ENCODE peak calls at places on chromosomes 13 and 19, in five cellular contexts. Z is testis; V is hepatocyte; J is CD8-positive, alpha-beta T cell; W is heart left ventricle. N is an unnamed sample.

GRCh38 chr19:29836409-29836825 is 24.6 kb downstream of the CCNE1 start:
- DNase-seq in W (no peak), Z (no peak), J (no peak), V (no peak), N (no peak)

GRCh38 chr19:16447015-16447384 is 24.8 kb downstream of the EPS15L1 start:
- DNase-seq in W (peak; percentile 80), Z (peak; percentile 83), J (peak; percentile 43), V (peak; percentile 91), N (peak; percentile 91)

GRCh38 chr13:51230473-51231105 is 8.4 kb downstream of the FAM124A start:
- DNase-seq in J (no peak), W (peak; percentile 67), Z (peak; percentile 85), V (peak; percentile 41), N (peak; percentile 7)

GRCh38 chr13:105135852-105136251 is 1399.6 kb downstream of the EFNB2 start:
- DNase-seq in W (no peak), V (no peak), J (no peak), Z (no peak), N (no peak)

GRCh38 chr19:52190679-52191293 is 934 bp downstream of the PPP2R1A start:
- DNase-seq in Z (peak; percentile 44), J (no peak), V (no peak), W (peak; percentile 41), N (peak; percentile 10)

GRCh38 chr19:42113641-42114348 is 18.5 kb downstream of the POU2F2 start:
- DNase-seq in J (no peak), Z (no peak), W (no peak), V (peak; percentile 67), N (peak; percentile 96)

GRCh38 chr19:48560095-48560530 is 8.1 kb downstream of the SULT2B1 start:
- DNase-seq in J (no peak), V (no peak), Z (no peak), W (no peak), N (no peak)

GRCh38 chr19:10424011-10424637 is 3.8 kb downstream of the PDE4A start:
- DNase-seq in W (peak; percentile 79), V (peak; percentile 84), Z (peak; percentile 85), J (peak; percentile 68), N (peak; percentile 67)

GRCh38 chr19:7288977-7289376 is 5.2 kb downstream of the INSR start:
- DNase-seq in J (no peak), W (no peak), V (no peak), Z (no peak), N (no peak)

GRCh38 chr13:33017410-33017929 is 1.2 kb downstream of the KL start:
- DNase-seq in W (peak; percentile 55), J (peak; percentile 14), Z (peak; percentile 20), V (peak; percentile 63), N (no peak)

GRCh38 chr13:69950160-69950559 is 157.5 kb upstream of the ATXN8OS start:
- DNase-seq in Z (no peak), J (no peak), W (no peak), V (no peak), N (no peak)

GRCh38 chr13:45778897-45779296 is 72.7 kb downstream of the SIAH3 start:
- DNase-seq in J (no peak), V (no peak), W (no peak), Z (no peak), N (no peak)

GRCh38 chr13:113488283-113488682 is 2.2 kb downstream of the DCUN1D2 start:
- DNase-seq in V (no peak), Z (no peak), J (no peak), W (no peak), N (no peak)
- H3K27ac ChIP-seq in V (peak overlapping the region; percentile 96), Z (no peak overlapping the region), J (no peak overlapping the region), W (no peak overlapping the region), N (no peak overlapping the region)

DNA sequence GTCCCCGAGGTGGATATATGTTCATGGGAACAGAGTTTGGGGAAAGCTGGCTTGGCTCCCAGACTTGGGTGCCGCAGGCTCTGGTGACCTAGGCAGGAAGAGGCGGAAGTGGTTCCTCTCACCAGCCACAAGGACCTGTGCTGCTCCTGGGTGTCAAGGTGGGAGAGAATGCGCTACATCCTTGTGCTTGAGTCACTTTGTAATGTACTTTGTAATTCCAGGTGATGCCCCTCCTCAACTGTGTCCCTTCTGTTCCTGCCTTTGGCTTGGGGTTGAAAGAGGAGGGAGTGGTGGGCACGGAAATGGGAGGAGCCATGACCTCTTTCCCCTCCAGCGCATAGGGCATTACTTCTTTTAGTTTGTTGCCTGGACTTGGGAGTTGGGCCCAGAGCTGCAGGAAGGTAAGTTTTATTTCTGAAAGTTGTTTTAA is 10.9 kb downstream of the GARRE1 start:
- DNase-seq in W (peak; percentile 37), V (no peak), J (no peak), Z (no peak), N (no peak)
- H3K27ac ChIP-seq in W (peak overlapping the region; percentile 44), V (no peak overlapping the region), J (no peak overlapping the region), Z (no peak overlapping the region), N (no peak overlapping the region)

DNA sequence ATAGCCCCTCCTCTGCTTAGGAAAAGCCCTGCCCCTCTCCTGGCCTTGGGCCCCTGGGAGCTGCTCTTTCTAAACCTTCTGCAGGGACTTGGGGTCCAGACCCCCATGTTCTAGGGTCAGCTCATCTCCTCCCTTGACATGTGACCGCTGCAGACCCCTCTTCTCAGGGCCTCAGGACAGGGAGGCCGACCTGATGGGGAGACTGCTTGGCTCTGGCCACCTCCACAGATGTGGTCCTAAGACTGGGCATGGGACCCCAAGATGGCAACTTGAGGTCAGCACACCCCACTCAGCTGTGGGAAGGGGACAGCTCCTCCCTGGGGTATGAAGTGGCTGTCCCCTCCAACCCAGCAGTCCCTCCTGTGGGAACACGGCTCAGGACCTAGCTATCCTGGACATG is 3.9 kb upstream of the SIX5 start:
- DNase-seq in J (no peak), Z (no peak), V (no peak), W (no peak), N (no peak)
- H3K27ac ChIP-seq in J (no peak overlapping the region), Z (no peak overlapping the region), V (no peak overlapping the region), W (no peak overlapping the region), N (no peak overlapping the region)

GRCh38 chr19:44776402-44777096 is 1.1 kb upstream of the CBLC start:
- DNase-seq in Z (no peak), V (peak; percentile 80), J (no peak), W (no peak), N (no peak)
- H3K27ac ChIP-seq in Z (no peak overlapping the region), V (peak overlapping the region; percentile 96), J (no peak overlapping the region), W (no peak overlapping the region), N (no peak overlapping the region)

GRCh38 chr19:35307990-35308389 is 16.0 kb downstream of the MAG start:
- DNase-seq in J (no peak), Z (peak; percentile 31), W (no peak), V (no peak), N (no peak)

GRCh38 chr19:35311901-35312665 is 16.9 kb upstream of the CD22 start:
- DNase-seq in J (no peak), Z (no peak), W (no peak), V (no peak), N (no peak)

GRCh38 chr19:35309481-35310279 is 17.7 kb downstream of the MAG start:
- DNase-seq in J (no peak), V (peak; percentile 74), W (peak; percentile 50), Z (peak; percentile 90), N (peak; percentile 28)

GRCh38 chr19:35310811-35311465 is 18.0 kb upstream of the CD22 start:
- DNase-seq in W (no peak), V (no peak), J (no peak), Z (no peak), N (no peak)

DNA sequence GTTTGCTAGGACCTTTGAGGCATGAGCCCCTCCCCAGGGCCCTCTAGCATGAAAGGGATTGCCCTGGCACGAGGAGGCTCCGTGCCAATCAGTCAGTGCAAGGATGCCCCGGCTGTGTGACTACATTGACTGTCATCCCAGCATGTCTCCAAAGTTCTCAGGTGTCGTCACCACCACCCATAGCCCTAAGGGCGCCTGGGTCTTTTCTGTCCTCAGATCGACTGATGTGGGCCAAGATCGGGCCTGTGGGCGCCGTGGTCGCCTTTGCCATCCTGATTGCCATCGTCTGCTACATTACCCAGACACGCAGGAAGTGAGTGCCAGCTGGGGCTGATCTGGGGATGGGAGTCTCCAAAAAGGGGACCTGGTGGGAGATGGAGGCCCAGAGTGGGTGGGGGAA is 18.4 kb downstream of the MAG start:
- DNase-seq in V (no peak), Z (no peak), J (no peak), W (no peak), N (no peak)
- H3K27ac ChIP-seq in V (no peak overlapping the region), Z (peak overlapping the region; percentile 63), J (no peak overlapping the region), W (no peak overlapping the region), N (no peak overlapping the region)

DNA sequence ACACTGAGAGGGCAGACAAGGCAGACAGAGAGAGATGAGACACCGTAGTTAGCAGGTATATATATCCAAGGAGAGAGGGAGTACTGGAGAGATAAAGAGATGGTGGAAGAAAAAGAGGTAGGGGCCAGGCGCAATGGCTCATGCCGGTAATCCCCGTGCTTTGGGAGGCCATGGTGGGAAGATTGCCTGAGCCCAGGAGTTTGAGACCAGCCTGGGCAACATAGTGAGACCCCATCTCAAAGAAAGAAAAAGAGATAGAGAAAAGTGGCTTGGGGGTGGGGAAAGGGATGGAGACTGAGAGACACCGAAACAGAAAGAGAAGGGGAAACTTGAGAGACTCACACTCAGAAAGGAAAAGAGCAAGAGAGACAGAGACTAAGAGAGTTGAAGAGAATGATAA is 2.5 kb downstream of the RAB4B start:
- DNase-seq in V (no peak), Z (no peak), J (no peak), W (no peak), N (no peak)
- H3K27ac ChIP-seq in V (no peak overlapping the region), Z (no peak overlapping the region), J (no peak overlapping the region), W (no peak overlapping the region), N (no peak overlapping the region)

DNA sequence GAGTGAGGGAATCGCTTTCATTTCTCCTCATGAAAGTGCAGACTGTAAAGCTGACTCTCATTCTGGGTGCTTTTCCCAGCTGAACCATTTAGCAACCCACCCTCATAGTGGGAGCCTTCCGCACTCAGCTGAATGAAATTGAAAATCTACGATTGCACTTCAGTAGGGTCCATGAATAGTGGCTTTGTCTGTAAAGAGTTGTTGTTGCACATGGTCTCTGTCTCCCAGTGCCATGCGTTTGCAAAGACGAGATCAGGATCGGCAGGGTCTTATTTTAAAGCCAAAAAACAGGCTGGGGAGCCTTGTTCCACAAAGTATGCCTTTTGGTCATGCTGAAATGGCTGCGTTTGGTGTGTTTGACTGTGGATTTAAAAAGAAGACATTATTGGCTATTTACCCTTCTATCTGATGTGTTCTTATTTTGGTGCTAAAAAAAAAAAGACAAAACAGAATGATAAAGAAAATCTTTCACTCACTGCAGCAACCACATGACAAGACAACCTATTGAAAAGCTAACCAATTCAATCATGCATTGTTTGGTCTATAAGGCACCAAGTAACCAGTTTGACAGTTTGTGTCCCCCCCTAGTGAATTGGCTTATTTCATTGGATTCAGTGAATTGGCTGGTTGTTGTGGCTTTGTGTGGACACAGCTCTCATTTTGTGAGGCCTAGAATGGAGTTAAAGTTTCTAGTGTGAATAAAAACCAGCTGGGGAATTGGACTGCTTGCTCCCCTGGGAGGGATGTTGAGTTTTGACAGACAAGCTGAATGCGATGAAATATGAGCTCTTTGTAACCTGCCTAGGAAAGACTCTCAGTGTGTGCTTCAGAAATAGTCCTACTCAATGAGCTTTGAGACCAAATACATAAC is 65.6 kb downstream of the ARHGAP35 start:
- DNase-seq in J (no peak), W (no peak), Z (no peak), V (no peak), N (no peak)
- H3K27ac ChIP-seq in J (no peak overlapping the region), W (no peak overlapping the region), Z (no peak overlapping the region), V (peak overlapping the region; percentile 90), N (no peak overlapping the region)

DNA sequence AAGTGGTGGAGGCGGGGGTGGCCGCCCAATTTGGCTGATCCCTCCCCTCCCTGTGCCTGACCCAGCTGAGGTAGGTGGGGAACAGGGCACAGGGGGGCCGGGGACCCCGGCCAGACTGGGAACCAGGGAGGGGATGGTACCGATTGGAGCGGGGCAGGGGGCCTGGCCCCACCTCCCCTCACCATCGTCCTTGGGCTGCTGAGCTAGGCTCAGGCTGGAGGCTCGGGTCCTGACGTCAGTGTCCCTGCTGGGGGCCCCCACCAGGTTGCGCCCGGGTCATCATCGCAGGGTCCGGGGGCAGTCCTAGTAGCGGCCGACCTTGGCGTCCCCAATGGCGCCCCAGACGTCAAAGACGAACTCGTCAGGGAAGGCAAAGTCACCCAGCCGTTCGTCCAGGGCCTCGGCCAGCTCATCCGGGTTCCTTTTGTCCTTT is 3.0 kb upstream of the PTGER1 start:
- DNase-seq in J (no peak), V (no peak), Z (no peak), W (no peak), N (no peak)
- H3K27ac ChIP-seq in J (no peak overlapping the region), V (peak overlapping the region; percentile 72), Z (no peak overlapping the region), W (no peak overlapping the region), N (no peak overlapping the region)